ENCODE peak calls at places on chromosome 1, in ten cellular contexts. T, O, E, C, G, I, J, U, D and M are unnamed samples.

GRCh38 chr1:94416901-94417701 is 1.1 kb upstream of the ABCD3 start:
- DNase-seq in D (peak), O (no peak), U (no peak), T (peak), C (no peak), I (peak), E (no peak), J (no peak), G (peak), M (no peak)

GRCh38 chr1:42931911-42932422 is 26.7 kb downstream of the SLC2A1 start:
- DNase-seq in J (no peak), E (no peak), T (no peak), C (no peak), I (no peak), O (no peak), D (peak), U (no peak), G (no peak), M (no peak)

GRCh38 chr1:63795455-63795854 is 21.6 kb downstream of the ROR1 start:
- DNase-seq in I (no peak), U (no peak), C (no peak), O (no peak), G (no peak), D (no peak), J (no peak), E (no peak), T (no peak), M (no peak)

GRCh38 chr1:168960595-168960994 is 145.9 kb upstream of the ATP1B1 start:
- DNase-seq in U (no peak), G (peak), T (no peak), I (no peak), O (no peak), J (no peak), C (no peak), D (no peak), E (no peak), M (no peak)

GRCh38 chr1:167915528-167916102 is 1.7 kb upstream of the ADCY10 start:
- DNase-seq in G (no peak), O (no peak), T (no peak), C (no peak), I (no peak), D (peak), J (no peak), E (no peak), U (no peak), M (no peak)

GRCh38 chr1:10691075-10691739 is 105.2 kb downstream of the CASZ1 start:
- DNase-seq in U (no peak), J (no peak), C (no peak), G (no peak), I (no peak), O (no peak), D (no peak), T (no peak), E (no peak), M (no peak)

GRCh38 chr1:63774617-63775417 is 1.0 kb downstream of the ROR1 start:
- DNase-seq in G (peak), J (no peak), D (no peak), O (peak), E (no peak), C (no peak), T (peak), I (peak), U (peak), M (no peak)

GRCh38 chr1:8660455-8660854 is 157.0 kb downstream of the RERE start:
- DNase-seq in J (peak), D (peak), G (peak), O (no peak), C (no peak), E (no peak), I (peak), U (peak), T (peak), M (no peak)

GRCh38 chr1:26360051-26360806 is 6.3 kb upstream of the CRYBG2 start:
- DNase-seq in O (no peak), I (no peak), T (no peak), E (no peak), G (no peak), U (no peak), D (no peak), C (no peak), J (no peak), M (no peak)

GRCh38 chr1:109718495-109718894 is 6.4 kb downstream of the GSTM5 start:
- DNase-seq in D (peak), O (peak), E (no peak), J (no peak), C (no peak), U (no peak), T (peak), G (peak), I (no peak), M (no peak)

GRCh38 chr1:61853545-61853944 is 111.3 kb downstream of the PATJ start:
- DNase-seq in E (no peak), T (peak), C (no peak), G (peak), J (no peak), O (no peak), U (no peak), D (no peak), I (peak), M (no peak)

GRCh38 chr1:167824163-167824794 is 89.7 kb downstream of the ADCY10 start:
- DNase-seq in J (peak), C (no peak), I (no peak), G (no peak), E (no peak), U (no peak), O (no peak), T (no peak), D (no peak), M (no peak)

GRCh38 chr1:57620589-57620988 is 196.7 kb upstream of the DAB1 start:
- DNase-seq in T (no peak), G (no peak), I (no peak), J (no peak), C (no peak), U (no peak), O (no peak), E (no peak), D (no peak), M (no peak)

GRCh38 chr1:57353589-57353988 is 70.3 kb downstream of the DAB1 start:
- DNase-seq in U (no peak), C (no peak), T (peak), O (no peak), G (no peak), E (no peak), J (no peak), D (no peak), I (peak), M (no peak)

GRCh38 chr1:205481629-205482071 is 22.8 kb upstream of the CDK18 start:
- DNase-seq in U (peak), D (no peak), E (no peak), O (no peak), I (no peak), G (no peak), T (no peak), J (peak), C (no peak), M (no peak)

GRCh38 chr1:205056188-205056611 is 13.2 kb downstream of the CNTN2 start:
- DNase-seq in O (no peak), T (no peak), E (no peak), D (no peak), U (no peak), J (no peak), C (no peak), G (no peak), I (no peak), M (no peak)

GRCh38 chr1:156874142-156874541 is 13.5 kb downstream of the NTRK1 start:
- DNase-seq in G (no peak), C (no peak), I (no peak), T (no peak), U (no peak), J (no peak), O (no peak), D (no peak), E (no peak), M (no peak)

GRCh38 chr1:212485895-212486590 is 53.3 kb downstream of the NENF start:
- DNase-seq in J (peak), T (peak), C (no peak), O (no peak), G (peak), E (peak), D (peak), I (peak), U (peak), M (no peak)

GRCh38 chr1:39379187-39379586 is 112.2 kb upstream of the BMP8A start:
- DNase-seq in C (no peak), D (no peak), J (no peak), E (no peak), O (no peak), T (no peak), U (no peak), G (no peak), I (no peak), M (no peak)

GRCh38 chr1:4653796-4654715 is at the start of gene AJAP1:
- DNase-seq in E (no peak), G (no peak), J (no peak), I (no peak), T (peak), D (no peak), O (no peak), U (peak), C (no peak), M (no peak)

GRCh38 chr1:152049291-152050073 is 12.7 kb upstream of the S100A11 start:
- DNase-seq in O (no peak), C (no peak), D (no peak), G (no peak), E (no peak), T (peak), I (peak), U (peak), J (peak), M (no peak)